ENCODE peak calls at places on chromosomes 16 and 17, in nine cellular contexts. V, J, O, E, Z, K, Y, Q and X are unnamed samples.

GRCh38 chr16:19114359-19115147 is 789 bp downstream of the ITPRIPL2 start:
- DNase-seq in V (no peak), J (peak; percentile 62), O (no peak), E (no peak), Z (peak; percentile 71), K (peak; percentile 42), Y (peak; percentile 44), Q (peak; percentile 73), X (no peak)

GRCh38 chr17:41211845-41212466 is 14.5 kb upstream of the KRTAP9-2 start:
- DNase-seq in V (peak; percentile 62), J (no peak), O (peak; percentile 4), E (no peak), Z (no peak), K (no peak), Y (no peak), Q (no peak), X (no peak)

GRCh38 chr17:59378621-59379194 is 47.3 kb downstream of the YPEL2 start:
- DNase-seq in V (no peak), J (no peak), O (no peak), E (no peak), Z (peak; percentile 47), K (no peak), Y (no peak), Q (no peak), X (no peak)

GRCh38 chr17:16013943-16014407 is 14.4 kb downstream of the TTC19 start:
- DNase-seq in V (no peak), J (no peak), O (no peak), E (peak; percentile 54), Z (no peak), K (no peak), Y (peak; percentile 24), Q (no peak), X (no peak)

GRCh38 chr16:50263940-50264929 is 2.1 kb upstream of the ADCY7 start:
- DNase-seq in V (no peak), J (no peak), O (no peak), E (peak; percentile 22), Z (no peak), K (peak; percentile 59), Y (no peak), Q (no peak), X (no peak)

GRCh38 chr16:74760007-74760767 is 14.4 kb downstream of the FA2H start:
- DNase-seq in V (no peak), J (no peak), O (no peak), E (no peak), Z (no peak), K (no peak), Y (no peak), Q (no peak), X (peak; percentile 50)

GRCh38 chr17:17417718-17418151 is 59.1 kb upstream of the MED9 start:
- DNase-seq in V (no peak), J (no peak), O (no peak), E (no peak), Z (peak; percentile 70), K (no peak), Y (no peak), Q (no peak), X (no peak)

GRCh38 chr17:76911299-76912007 is 43.2 kb downstream of the MGAT5B start:
- DNase-seq in V (no peak), J (no peak), O (no peak), E (no peak), Z (no peak), K (no peak), Y (peak; percentile 54), Q (no peak), X (no peak)

GRCh38 chr17:13429201-13429600 is 172.5 kb downstream of the HS3ST3A1 start:
- DNase-seq in V (no peak), J (no peak), O (no peak), E (no peak), Z (no peak), K (no peak), Y (no peak), Q (no peak), X (no peak)

GRCh38 chr17:77555741-77556291 is 402.7 kb upstream of the TNRC6C start:
- DNase-seq in V (peak; percentile 83), J (no peak), O (no peak), E (no peak), Z (no peak), K (no peak), Y (peak; percentile 31), Q (peak; percentile 28), X (peak; percentile 56)